ENCODE peak calls at places on chromosome 1, in seven cellular contexts. One of them, this sample, is unnamed.
A peak's percentile ranks its signal among the peaks of the same experiment; 100 is the strongest.

GRCh38 chr1:8910331-8910730 is 31.8 kb upstream of the ENO1 start:
- DNase-seq in mesendoderm: peak; percentile 83
- DNase-seq in neuronal stem cell: no peak
- DNase-seq in trophoblast cell: no peak
- DNase-seq in mesenchymal stem cell: no peak
- DNase-seq in H1: no peak
- DNase-seq in H9: peak; percentile 52
- DNase-seq in this sample: no peak

GRCh38 chr1:39105061-39105840 is 79.1 kb downstream of the NDUFS5 start:
- DNase-seq in mesendoderm: peak; percentile 73
- DNase-seq in neuronal stem cell: no peak
- DNase-seq in trophoblast cell: peak; percentile 53
- DNase-seq in mesenchymal stem cell: peak; percentile 63
- DNase-seq in H1: peak; percentile 67
- DNase-seq in H9: peak; percentile 46
- DNase-seq in this sample: peak; percentile 59

GRCh38 chr1:100353988-100354387 is 1.7 kb downstream of the CDC14A start:
- DNase-seq in mesendoderm: peak; percentile 94
- DNase-seq in neuronal stem cell: no peak
- DNase-seq in trophoblast cell: peak; percentile 84
- DNase-seq in mesenchymal stem cell: peak; percentile 49
- DNase-seq in H1: no peak
- DNase-seq in H9: no peak
- DNase-seq in this sample: peak; percentile 14

GRCh38 chr1:98323906-98324358 is 337.6 kb upstream of the SNX7 start:
- DNase-seq in mesendoderm: peak; percentile 97
- DNase-seq in neuronal stem cell: no peak
- DNase-seq in trophoblast cell: peak; percentile 88
- DNase-seq in mesenchymal stem cell: peak; percentile 93
- DNase-seq in H1: no peak
- DNase-seq in H9: peak; percentile 51
- DNase-seq in this sample: peak; percentile 96

GRCh38 chr1:106798991-106799390 is 257.5 kb upstream of the PRMT6 start:
- DNase-seq in mesendoderm: no peak
- DNase-seq in neuronal stem cell: peak; percentile 0
- DNase-seq in trophoblast cell: no peak
- DNase-seq in mesenchymal stem cell: no peak
- DNase-seq in H1: no peak
- DNase-seq in H9: no peak
- DNase-seq in this sample: peak; percentile 1

GRCh38 chr1:174637487-174637886 is 189.7 kb downstream of the GPR52 start:
- DNase-seq in mesendoderm: no peak
- DNase-seq in neuronal stem cell: no peak
- DNase-seq in trophoblast cell: no peak
- DNase-seq in mesenchymal stem cell: no peak
- DNase-seq in H1: no peak
- DNase-seq in H9: no peak
- DNase-seq in this sample: no peak

GRCh38 chr1:153760440-153760839 is 14.8 kb upstream of the SLC27A3 start:
- DNase-seq in mesendoderm: no peak
- DNase-seq in neuronal stem cell: no peak
- DNase-seq in trophoblast cell: no peak
- DNase-seq in mesenchymal stem cell: no peak
- DNase-seq in H1: no peak
- DNase-seq in H9: no peak
- DNase-seq in this sample: peak; percentile 68

GRCh38 chr1:31759266-31760023 is 4.7 kb downstream of the ADGRB2 start:
- DNase-seq in mesendoderm: peak; percentile 53
- DNase-seq in neuronal stem cell: no peak
- DNase-seq in trophoblast cell: no peak
- DNase-seq in mesenchymal stem cell: peak; percentile 65
- DNase-seq in H1: no peak
- DNase-seq in H9: no peak
- DNase-seq in this sample: peak; percentile 32

GRCh38 chr1:117616356-117616755 is 10.5 kb downstream of the TENT5C start:
- DNase-seq in mesendoderm: no peak
- DNase-seq in neuronal stem cell: no peak
- DNase-seq in trophoblast cell: no peak
- DNase-seq in mesenchymal stem cell: no peak
- DNase-seq in H1: no peak
- DNase-seq in H9: no peak
- DNase-seq in this sample: no peak

GRCh38 chr1:28887835-28888682 is 26.3 kb upstream of the EPB41 start:
- DNase-seq in mesendoderm: peak; percentile 78
- DNase-seq in neuronal stem cell: no peak
- DNase-seq in trophoblast cell: no peak
- DNase-seq in mesenchymal stem cell: no peak
- DNase-seq in H1: peak; percentile 77
- DNase-seq in H9: peak; percentile 81
- DNase-seq in this sample: no peak

GRCh38 chr1:36008546-36009197 is 75.2 kb upstream of the TEKT2 start:
- DNase-seq in mesendoderm: peak; percentile 45
- DNase-seq in neuronal stem cell: no peak
- DNase-seq in trophoblast cell: peak; percentile 66
- DNase-seq in mesenchymal stem cell: peak; percentile 75
- DNase-seq in H1: no peak
- DNase-seq in H9: no peak
- DNase-seq in this sample: peak; percentile 74

GRCh38 chr1:83815348-83815747 is 183.6 kb downstream of the TTLL7 start:
- DNase-seq in mesendoderm: no peak
- DNase-seq in neuronal stem cell: no peak
- DNase-seq in trophoblast cell: no peak
- DNase-seq in mesenchymal stem cell: peak; percentile 76
- DNase-seq in H1: no peak
- DNase-seq in H9: no peak
- DNase-seq in this sample: peak; percentile 58

GRCh38 chr1:19737413-19737812 is 62.3 kb downstream of the TMCO4 start:
- DNase-seq in mesendoderm: no peak
- DNase-seq in neuronal stem cell: no peak
- DNase-seq in trophoblast cell: peak; percentile 49
- DNase-seq in mesenchymal stem cell: no peak
- DNase-seq in H1: no peak
- DNase-seq in H9: no peak
- DNase-seq in this sample: no peak

GRCh38 chr1:155174334-155175280 is 958 bp downstream of the TRIM46 start:
- DNase-seq in mesendoderm: peak; percentile 47
- DNase-seq in neuronal stem cell: peak; percentile 62
- DNase-seq in trophoblast cell: no peak
- DNase-seq in mesenchymal stem cell: peak; percentile 40
- DNase-seq in H1: peak; percentile 86
- DNase-seq in H9: peak; percentile 75
- DNase-seq in this sample: peak; percentile 15

GRCh38 chr1:25679170-25679569 is 62.6 kb downstream of the MAN1C1 start:
- DNase-seq in mesendoderm: no peak
- DNase-seq in neuronal stem cell: no peak
- DNase-seq in trophoblast cell: no peak
- DNase-seq in mesenchymal stem cell: no peak
- DNase-seq in H1: no peak
- DNase-seq in H9: no peak
- DNase-seq in this sample: no peak

GRCh38 chr1:21048462-21048861 is 128.2 kb downstream of the EIF4G3 start:
- DNase-seq in mesendoderm: peak; percentile 56
- DNase-seq in neuronal stem cell: no peak
- DNase-seq in trophoblast cell: no peak
- DNase-seq in mesenchymal stem cell: no peak
- DNase-seq in H1: no peak
- DNase-seq in H9: no peak
- DNase-seq in this sample: no peak

GRCh38 chr1:78377356-78377928 is 113.3 kb upstream of the PTGFR start:
- DNase-seq in mesendoderm: no peak
- DNase-seq in neuronal stem cell: no peak
- DNase-seq in trophoblast cell: peak; percentile 1
- DNase-seq in mesenchymal stem cell: no peak
- DNase-seq in H1: no peak
- DNase-seq in H9: no peak
- DNase-seq in this sample: peak; percentile 27

DNA sequence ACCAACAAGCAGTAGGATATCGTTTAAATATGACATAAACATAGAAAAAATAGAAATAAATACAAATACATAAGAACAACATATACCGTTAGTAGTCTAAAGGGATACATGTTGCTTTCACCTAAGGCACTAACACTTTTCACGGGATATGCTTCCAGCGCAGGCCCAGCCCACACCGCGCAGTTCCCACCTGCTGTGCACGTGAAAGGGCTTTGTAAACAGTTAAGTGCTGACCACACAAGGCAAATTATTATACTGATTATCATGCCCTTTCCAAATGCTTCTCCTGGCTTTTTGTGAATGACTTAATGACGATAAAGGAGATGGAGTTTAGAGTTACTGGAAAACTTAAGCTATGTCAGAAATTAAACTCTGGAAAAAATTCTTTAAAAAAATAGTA is 11.3 kb upstream of the IL22RA1 start:
- DNase-seq in mesendoderm: peak; percentile 47
- DNase-seq in neuronal stem cell: no peak
- DNase-seq in trophoblast cell: no peak
- DNase-seq in mesenchymal stem cell: no peak
- DNase-seq in H1: no peak
- DNase-seq in H9: peak; percentile 61
- DNase-seq in this sample: no peak
- H3K18ac ChIP-seq in mesendoderm: no peak overlapping the region
- H3K18ac ChIP-seq in neuronal stem cell: no peak overlapping the region
- H3K18ac ChIP-seq in trophoblast cell: no peak overlapping the region
- H3K18ac ChIP-seq in mesenchymal stem cell: no peak overlapping the region
- H3K18ac ChIP-seq in H1: no peak overlapping the region
- H3K18ac ChIP-seq in H9: no peak overlapping the region
- H3K18ac ChIP-seq in this sample: no peak overlapping the region

DNA sequence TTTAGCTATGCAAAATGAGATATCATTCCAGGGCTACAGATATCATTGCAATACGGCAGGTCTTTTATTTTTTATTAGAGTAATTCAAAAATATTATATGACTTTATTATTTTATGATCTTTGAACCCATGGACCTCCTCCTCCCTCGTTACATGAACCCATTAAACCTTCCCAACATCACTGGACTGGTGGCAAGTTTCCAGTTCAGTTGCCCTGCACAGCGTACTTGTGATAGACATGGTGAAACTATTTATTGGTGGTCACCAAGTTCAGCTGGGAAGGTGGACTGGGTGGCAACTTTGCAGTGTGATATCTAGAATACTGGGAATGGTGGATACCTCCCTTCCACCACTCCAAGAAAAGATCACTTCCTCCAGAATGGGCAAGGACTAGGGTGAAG is 52.5 kb downstream of the SLC30A10 start:
- DNase-seq in mesendoderm: no peak
- DNase-seq in neuronal stem cell: no peak
- DNase-seq in trophoblast cell: no peak
- DNase-seq in mesenchymal stem cell: no peak
- DNase-seq in H1: no peak
- DNase-seq in H9: no peak
- DNase-seq in this sample: no peak
- H3K18ac ChIP-seq in mesendoderm: no peak overlapping the region
- H3K18ac ChIP-seq in neuronal stem cell: no peak overlapping the region
- H3K18ac ChIP-seq in trophoblast cell: no peak overlapping the region
- H3K18ac ChIP-seq in mesenchymal stem cell: no peak overlapping the region
- H3K18ac ChIP-seq in H1: no peak overlapping the region
- H3K18ac ChIP-seq in H9: no peak overlapping the region
- H3K18ac ChIP-seq in this sample: no peak overlapping the region

DNA sequence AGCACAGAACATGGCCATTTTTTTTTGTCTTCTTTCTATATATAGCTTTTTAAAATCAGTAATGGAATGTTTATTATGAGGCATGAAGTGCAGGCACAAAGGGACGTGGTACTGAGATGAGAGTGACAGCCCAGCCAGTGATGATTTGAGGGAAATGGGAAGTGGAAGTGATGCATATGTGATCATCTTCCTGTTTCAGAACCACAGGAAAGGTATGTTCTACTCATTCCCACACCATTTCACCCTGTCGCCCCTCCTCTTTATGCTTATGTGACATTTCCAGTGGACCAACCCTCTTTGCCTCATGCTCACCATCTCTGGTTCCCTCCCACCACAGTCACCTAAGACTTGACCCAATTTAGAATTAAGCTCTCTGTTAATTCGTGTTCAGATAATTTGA is 24.3 kb downstream of the PTGS2 start:
- DNase-seq in mesendoderm: no peak
- DNase-seq in neuronal stem cell: no peak
- DNase-seq in trophoblast cell: no peak
- DNase-seq in mesenchymal stem cell: no peak
- DNase-seq in H1: no peak
- DNase-seq in H9: no peak
- DNase-seq in this sample: peak; percentile 2
- H3K18ac ChIP-seq in mesendoderm: no peak overlapping the region
- H3K18ac ChIP-seq in neuronal stem cell: no peak overlapping the region
- H3K18ac ChIP-seq in trophoblast cell: no peak overlapping the region
- H3K18ac ChIP-seq in mesenchymal stem cell: no peak overlapping the region
- H3K18ac ChIP-seq in H1: no peak overlapping the region
- H3K18ac ChIP-seq in H9: no peak overlapping the region
- H3K18ac ChIP-seq in this sample: no peak overlapping the region

GRCh38 chr1:206568256-206568655 is 44.0 kb downstream of the EIF2D start:
- DNase-seq in mesendoderm: no peak
- DNase-seq in neuronal stem cell: no peak
- DNase-seq in trophoblast cell: no peak
- DNase-seq in mesenchymal stem cell: no peak
- DNase-seq in H1: no peak
- DNase-seq in H9: no peak
- DNase-seq in this sample: no peak
- H3K18ac ChIP-seq in mesendoderm: no peak overlapping the region
- H3K18ac ChIP-seq in neuronal stem cell: peak overlapping the region; percentile 20
- H3K18ac ChIP-seq in trophoblast cell: no peak overlapping the region
- H3K18ac ChIP-seq in mesenchymal stem cell: no peak overlapping the region
- H3K18ac ChIP-seq in H1: no peak overlapping the region
- H3K18ac ChIP-seq in H9: no peak overlapping the region
- H3K18ac ChIP-seq in this sample: no peak overlapping the region

GRCh38 chr1:91398291-91398690 is 6.3 kb downstream of the HFM1 start:
- DNase-seq in mesendoderm: no peak
- DNase-seq in neuronal stem cell: no peak
- DNase-seq in trophoblast cell: peak; percentile 7
- DNase-seq in mesenchymal stem cell: no peak
- DNase-seq in H1: no peak
- DNase-seq in H9: no peak
- DNase-seq in this sample: no peak

GRCh38 chr1:91400133-91400725 is 4.4 kb downstream of the HFM1 start:
- DNase-seq in mesendoderm: peak; percentile 54
- DNase-seq in neuronal stem cell: no peak
- DNase-seq in trophoblast cell: peak; percentile 80
- DNase-seq in mesenchymal stem cell: no peak
- DNase-seq in H1: no peak
- DNase-seq in H9: peak; percentile 61
- DNase-seq in this sample: no peak

GRCh38 chr1:91404151-91405012 is at the start of gene HFM1:
- DNase-seq in mesendoderm: peak; percentile 94
- DNase-seq in neuronal stem cell: peak; percentile 88
- DNase-seq in trophoblast cell: peak; percentile 74
- DNase-seq in mesenchymal stem cell: peak; percentile 73
- DNase-seq in H1: peak; percentile 88
- DNase-seq in H9: peak; percentile 93
- DNase-seq in this sample: peak; percentile 69

GRCh38 chr1:91397605-91398004 is 7.0 kb downstream of the HFM1 start:
- DNase-seq in mesendoderm: peak; percentile 13
- DNase-seq in neuronal stem cell: no peak
- DNase-seq in trophoblast cell: no peak
- DNase-seq in mesenchymal stem cell: no peak
- DNase-seq in H1: no peak
- DNase-seq in H9: no peak
- DNase-seq in this sample: no peak

DNA sequence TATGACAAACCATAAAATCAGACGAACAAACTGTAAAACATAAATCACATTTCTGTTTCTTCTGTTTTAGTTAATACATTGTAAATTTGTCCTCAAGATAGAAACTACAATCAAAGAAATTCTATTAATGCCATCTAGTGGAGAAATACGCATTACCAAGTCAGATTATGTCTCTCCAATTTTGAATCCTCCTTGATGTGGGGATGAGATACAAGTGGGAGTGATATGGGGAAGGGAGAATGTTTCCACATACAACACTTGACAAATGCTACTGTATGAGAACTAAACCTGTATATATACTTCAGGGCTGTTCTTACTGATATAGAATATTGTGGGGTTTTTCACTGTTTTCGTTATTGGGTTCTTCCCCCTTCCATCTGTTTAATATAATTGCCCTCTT is 2.6 kb downstream of the HFM1 start:
- DNase-seq in mesendoderm: no peak
- DNase-seq in neuronal stem cell: no peak
- DNase-seq in trophoblast cell: no peak
- DNase-seq in mesenchymal stem cell: peak; percentile 24
- DNase-seq in H1: no peak
- DNase-seq in H9: no peak
- DNase-seq in this sample: peak; percentile 20
- H3K18ac ChIP-seq in mesendoderm: no peak overlapping the region
- H3K18ac ChIP-seq in neuronal stem cell: no peak overlapping the region
- H3K18ac ChIP-seq in trophoblast cell: no peak overlapping the region
- H3K18ac ChIP-seq in mesenchymal stem cell: no peak overlapping the region
- H3K18ac ChIP-seq in H1: no peak overlapping the region
- H3K18ac ChIP-seq in H9: no peak overlapping the region
- H3K18ac ChIP-seq in this sample: no peak overlapping the region

This sample was measured in IMR-90.